ENCODE peak calls at places on chromosomes 6 and 20, in four cellular contexts. One of them, this sample, is unnamed.

GRCh38 chr6:151661928-151662327 is 145.6 kb upstream of the ESR1 start:
- DNase-seq in AG08395: no peak
- DNase-seq in glomerular endothelial cell: no peak
- DNase-seq in HT-29: no peak
- DNase-seq in this sample: no peak

GRCh38 chr6:166408936-166409755 is 26.4 kb upstream of the MPC1 start:
- DNase-seq in glomerular endothelial cell: no peak
- DNase-seq in AG08395: no peak
- DNase-seq in HT-29: no peak
- DNase-seq in this sample: no peak

GRCh38 chr20:24746351-24746685 is 202.8 kb upstream of the CST7 start:
- DNase-seq in HT-29: no peak
- DNase-seq in AG08395: no peak
- DNase-seq in glomerular endothelial cell: no peak
- DNase-seq in this sample: peak

GRCh38 chr20:45440424-45440823 is 24.5 kb downstream of the PIGT start:
- DNase-seq in glomerular endothelial cell: no peak
- DNase-seq in HT-29: no peak
- DNase-seq in AG08395: no peak
- DNase-seq in this sample: no peak

GRCh38 chr20:59035381-59035780 is 3.2 kb upstream of the ATP5F1E start:
- DNase-seq in glomerular endothelial cell: no peak
- DNase-seq in AG08395: no peak
- DNase-seq in HT-29: no peak
- DNase-seq in this sample: no peak

GRCh38 chr6:49647470-49647869 is 10.8 kb upstream of the RHAG start:
- DNase-seq in AG08395: no peak
- DNase-seq in HT-29: no peak
- DNase-seq in glomerular endothelial cell: no peak
- DNase-seq in this sample: no peak

GRCh38 chr20:3820901-3821727 is 767 bp downstream of the AP5S1 start:
- DNase-seq in glomerular endothelial cell: no peak
- DNase-seq in HT-29: no peak
- DNase-seq in AG08395: no peak
- DNase-seq in this sample: no peak

GRCh38 chr6:108068182-108068581 is 6.4 kb downstream of the OSTM1 start:
- DNase-seq in HT-29: no peak
- DNase-seq in glomerular endothelial cell: no peak
- DNase-seq in AG08395: no peak
- DNase-seq in this sample: no peak

GRCh38 chr20:63014710-63015109 is 7.9 kb upstream of the BHLHE23 start:
- DNase-seq in HT-29: no peak
- DNase-seq in AG08395: no peak
- DNase-seq in glomerular endothelial cell: no peak
- DNase-seq in this sample: peak

GRCh38 chr6:7154341-7155139 is 46.8 kb downstream of the RREB1 start:
- DNase-seq in glomerular endothelial cell: no peak
- DNase-seq in AG08395: no peak
- DNase-seq in HT-29: no peak
- DNase-seq in this sample: no peak

GRCh38 chr20:51641866-51642265 is 99.3 kb upstream of the NFATC2 start:
- DNase-seq in AG08395: no peak
- DNase-seq in glomerular endothelial cell: no peak
- DNase-seq in HT-29: no peak
- DNase-seq in this sample: no peak

GRCh38 chr6:53737746-53738145 is 57.1 kb upstream of the LRRC1 start:
- DNase-seq in HT-29: no peak
- DNase-seq in AG08395: no peak
- DNase-seq in glomerular endothelial cell: no peak
- DNase-seq in this sample: no peak

GRCh38 chr20:63265891-63266515 is 6.6 kb upstream of the ARFGAP1 start:
- DNase-seq in glomerular endothelial cell: no peak
- DNase-seq in AG08395: peak
- DNase-seq in HT-29: no peak
- DNase-seq in this sample: no peak

GRCh38 chr6:74606488-74607135 is 599.2 kb downstream of the COL12A1 start:
- DNase-seq in glomerular endothelial cell: no peak
- DNase-seq in AG08395: peak
- DNase-seq in HT-29: no peak
- DNase-seq in this sample: no peak

GRCh38 chr6:71446084-71446869 is 157.7 kb downstream of the OGFRL1 start:
- DNase-seq in glomerular endothelial cell: no peak
- DNase-seq in AG08395: peak
- DNase-seq in HT-29: no peak
- DNase-seq in this sample: no peak

GRCh38 chr20:29689411-29690225 is 1567.8 kb upstream of the DEFB115 start:
- DNase-seq in HT-29: no peak
- DNase-seq in AG08395: no peak
- DNase-seq in glomerular endothelial cell: no peak
- DNase-seq in this sample: no peak

GRCh38 chr20:41248371-41249024 is 69.0 kb downstream of the ZHX3 start:
- DNase-seq in HT-29: no peak
- DNase-seq in AG08395: no peak
- DNase-seq in glomerular endothelial cell: peak
- DNase-seq in this sample: no peak

GRCh38 chr20:2234788-2235187 is 61.0 kb upstream of the TGM3 start:
- DNase-seq in glomerular endothelial cell: no peak
- DNase-seq in HT-29: no peak
- DNase-seq in AG08395: peak
- DNase-seq in this sample: no peak

GRCh38 chr6:104566411-104566810 is 293.3 kb downstream of the HACE1 start:
- DNase-seq in AG08395: no peak
- DNase-seq in glomerular endothelial cell: no peak
- DNase-seq in HT-29: no peak
- DNase-seq in this sample: peak

GRCh38 chr6:33313709-33314514 is at the start of gene TAPBP:
- DNase-seq in AG08395: peak
- DNase-seq in glomerular endothelial cell: no peak
- DNase-seq in HT-29: peak
- DNase-seq in this sample: peak

GRCh38 chr6:29624520-29624961 is 8.4 kb downstream of the GABBR1 start:
- DNase-seq in glomerular endothelial cell: no peak
- DNase-seq in AG08395: no peak
- DNase-seq in HT-29: no peak
- DNase-seq in this sample: no peak

GRCh38 chr20:37331060-37331857 is 14.7 kb upstream of the SRC start:
- DNase-seq in glomerular endothelial cell: no peak
- DNase-seq in AG08395: no peak
- DNase-seq in HT-29: no peak
- DNase-seq in this sample: no peak

GRCh38 chr20:33431797-33432381 is 11.7 kb downstream of the SNTA1 start:
- DNase-seq in HT-29: no peak
- DNase-seq in AG08395: no peak
- DNase-seq in glomerular endothelial cell: no peak
- DNase-seq in this sample: no peak

GRCh38 chr20:48783533-48784272 is 44.1 kb downstream of the PREX1 start:
- DNase-seq in glomerular endothelial cell: no peak
- DNase-seq in AG08395: peak
- DNase-seq in HT-29: no peak
- DNase-seq in this sample: no peak

GRCh38 chr6:98904096-98904495 is 43.6 kb downstream of the FBXL4 start:
- DNase-seq in AG08395: no peak
- DNase-seq in HT-29: no peak
- DNase-seq in glomerular endothelial cell: no peak
- DNase-seq in this sample: no peak

GRCh38 chr6:39452746-39453145 is 130.2 kb upstream of the KCNK16 start:
- DNase-seq in HT-29: no peak
- DNase-seq in glomerular endothelial cell: no peak
- DNase-seq in AG08395: peak
- DNase-seq in this sample: no peak

GRCh38 chr20:53080969-53081871 is 109.1 kb downstream of the TSHZ2 start:
- DNase-seq in AG08395: no peak
- DNase-seq in glomerular endothelial cell: peak
- DNase-seq in HT-29: peak
- DNase-seq in this sample: peak

GRCh38 chr6:106146852-106147351 is 60.8 kb downstream of the PRDM1 start:
- DNase-seq in glomerular endothelial cell: no peak
- DNase-seq in AG08395: no peak
- DNase-seq in HT-29: no peak
- DNase-seq in this sample: no peak

GRCh38 chr6:67639161-67639560 is 995.9 kb upstream of the ADGRB3 start:
- DNase-seq in glomerular endothelial cell: no peak
- DNase-seq in HT-29: no peak
- DNase-seq in AG08395: no peak
- DNase-seq in this sample: no peak